ENCODE peak calls at places on chromosome 3, in five cellular contexts. One of them, this sample, is unnamed.

GRCh38 chr3:176041812-176042211 is 1155.5 kb downstream of the TBL1XR1 start:
- DNase-seq in cardiac fibroblast: no peak
- DNase-seq in BJ: peak; percentile 8
- DNase-seq in MM.1S: no peak
- DNase-seq in foreskin fibroblast: no peak
- DNase-seq in this sample: no peak

GRCh38 chr3:98556164-98557130 is 24.7 kb downstream of the GPR15 start:
- DNase-seq in BJ: no peak
- DNase-seq in cardiac fibroblast: peak; percentile 25
- DNase-seq in foreskin fibroblast: no peak
- DNase-seq in MM.1S: peak; percentile 77
- DNase-seq in this sample: no peak

GRCh38 chr3:136105044-136105443 is 91.1 kb downstream of the MSL2 start:
- DNase-seq in foreskin fibroblast: no peak
- DNase-seq in BJ: no peak
- DNase-seq in cardiac fibroblast: no peak
- DNase-seq in MM.1S: no peak
- DNase-seq in this sample: no peak

GRCh38 chr3:138378990-138379389 is 30.6 kb downstream of the MRAS start:
- DNase-seq in BJ: no peak
- DNase-seq in cardiac fibroblast: no peak
- DNase-seq in foreskin fibroblast: no peak
- DNase-seq in MM.1S: no peak
- DNase-seq in this sample: no peak

GRCh38 chr3:30733229-30733628 is 126.8 kb downstream of the TGFBR2 start:
- DNase-seq in MM.1S: no peak
- DNase-seq in BJ: no peak
- DNase-seq in foreskin fibroblast: no peak
- DNase-seq in cardiac fibroblast: no peak
- DNase-seq in this sample: no peak

GRCh38 chr3:52724511-52724910 is 18.6 kb downstream of the SPCS1 start:
- DNase-seq in MM.1S: no peak
- DNase-seq in BJ: no peak
- DNase-seq in cardiac fibroblast: no peak
- DNase-seq in foreskin fibroblast: no peak
- DNase-seq in this sample: no peak

GRCh38 chr3:25689226-25689625 is 24.5 kb upstream of the TOP2B start:
- DNase-seq in MM.1S: no peak
- DNase-seq in foreskin fibroblast: no peak
- DNase-seq in cardiac fibroblast: peak; percentile 34
- DNase-seq in BJ: no peak
- DNase-seq in this sample: no peak

GRCh38 chr3:73746610-73747009 is 121.9 kb upstream of the PDZRN3 start:
- DNase-seq in MM.1S: no peak
- DNase-seq in foreskin fibroblast: no peak
- DNase-seq in BJ: no peak
- DNase-seq in cardiac fibroblast: no peak
- DNase-seq in this sample: no peak

GRCh38 chr3:190239325-190239724 is 82.9 kb downstream of the CLDN1 start:
- DNase-seq in MM.1S: peak; percentile 21
- DNase-seq in foreskin fibroblast: no peak
- DNase-seq in cardiac fibroblast: no peak
- DNase-seq in BJ: no peak
- DNase-seq in this sample: no peak

GRCh38 chr3:42545284-42545900 is 36.4 kb downstream of the SEC22C start:
- DNase-seq in cardiac fibroblast: no peak
- DNase-seq in MM.1S: no peak
- DNase-seq in BJ: no peak
- DNase-seq in foreskin fibroblast: no peak
- DNase-seq in this sample: peak; percentile 41

GRCh38 chr3:106392905-106393304 is 524.1 kb upstream of the CBLB start:
- DNase-seq in MM.1S: no peak
- DNase-seq in BJ: no peak
- DNase-seq in foreskin fibroblast: no peak
- DNase-seq in cardiac fibroblast: peak; percentile 3
- DNase-seq in this sample: no peak

GRCh38 chr3:48960841-48961413 is 29.1 kb upstream of the P4HTM start:
- DNase-seq in cardiac fibroblast: peak; percentile 66
- DNase-seq in BJ: no peak
- DNase-seq in foreskin fibroblast: no peak
- DNase-seq in MM.1S: no peak
- DNase-seq in this sample: no peak

GRCh38 chr3:197417896-197418618 is 119.6 kb upstream of the DLG1 start:
- DNase-seq in BJ: no peak
- DNase-seq in cardiac fibroblast: no peak
- DNase-seq in foreskin fibroblast: no peak
- DNase-seq in MM.1S: no peak
- DNase-seq in this sample: peak; percentile 14

GRCh38 chr3:49805367-49805782 is 2.3 kb downstream of the INKA1 start:
- DNase-seq in cardiac fibroblast: peak; percentile 96
- DNase-seq in MM.1S: no peak
- DNase-seq in BJ: no peak
- DNase-seq in foreskin fibroblast: peak; percentile 88
- DNase-seq in this sample: peak; percentile 94

GRCh38 chr3:196141052-196141865 is 59.4 kb upstream of the TFRC start:
- DNase-seq in MM.1S: no peak
- DNase-seq in BJ: no peak
- DNase-seq in cardiac fibroblast: no peak
- DNase-seq in foreskin fibroblast: no peak
- DNase-seq in this sample: no peak

GRCh38 chr3:81419196-81419595 is 342.2 kb downstream of the GBE1 start:
- DNase-seq in cardiac fibroblast: peak; percentile 60
- DNase-seq in foreskin fibroblast: peak; percentile 2
- DNase-seq in MM.1S: peak; percentile 45
- DNase-seq in BJ: no peak
- DNase-seq in this sample: no peak

GRCh38 chr3:35936571-35936970 is 297.2 kb downstream of the ARPP21 start:
- DNase-seq in BJ: no peak
- DNase-seq in foreskin fibroblast: peak; percentile 60
- DNase-seq in cardiac fibroblast: peak; percentile 77
- DNase-seq in MM.1S: no peak
- DNase-seq in this sample: no peak

GRCh38 chr3:146128939-146129338 is 32.0 kb downstream of the PLOD2 start:
- DNase-seq in BJ: no peak
- DNase-seq in cardiac fibroblast: no peak
- DNase-seq in foreskin fibroblast: no peak
- DNase-seq in MM.1S: no peak
- DNase-seq in this sample: no peak

GRCh38 chr3:146128179-146128578 is 32.8 kb downstream of the PLOD2 start:
- DNase-seq in MM.1S: no peak
- DNase-seq in foreskin fibroblast: no peak
- DNase-seq in cardiac fibroblast: no peak
- DNase-seq in BJ: no peak
- DNase-seq in this sample: no peak

GRCh38 chr3:146125946-146126345 is 35.0 kb downstream of the PLOD2 start:
- DNase-seq in cardiac fibroblast: peak; percentile 98
- DNase-seq in foreskin fibroblast: peak; percentile 82
- DNase-seq in BJ: peak; percentile 81
- DNase-seq in MM.1S: no peak
- DNase-seq in this sample: no peak

GRCh38 chr3:146129750-146130149 is 31.2 kb downstream of the PLOD2 start:
- DNase-seq in cardiac fibroblast: no peak
- DNase-seq in BJ: no peak
- DNase-seq in MM.1S: no peak
- DNase-seq in foreskin fibroblast: no peak
- DNase-seq in this sample: no peak

GRCh38 chr3:146124141-146124801 is 36.7 kb downstream of the PLOD2 start:
- DNase-seq in BJ: no peak
- DNase-seq in MM.1S: no peak
- DNase-seq in cardiac fibroblast: peak; percentile 61
- DNase-seq in foreskin fibroblast: no peak
- DNase-seq in this sample: no peak
- H3K4me3 ChIP-seq in BJ: no peak overlapping the region
- H3K4me3 ChIP-seq in MM.1S: no peak overlapping the region
- H3K4me3 ChIP-seq in cardiac fibroblast: no peak overlapping the region
- H3K4me3 ChIP-seq in foreskin fibroblast: no peak overlapping the region
- H3K4me3 ChIP-seq in this sample: no peak overlapping the region

DNA sequence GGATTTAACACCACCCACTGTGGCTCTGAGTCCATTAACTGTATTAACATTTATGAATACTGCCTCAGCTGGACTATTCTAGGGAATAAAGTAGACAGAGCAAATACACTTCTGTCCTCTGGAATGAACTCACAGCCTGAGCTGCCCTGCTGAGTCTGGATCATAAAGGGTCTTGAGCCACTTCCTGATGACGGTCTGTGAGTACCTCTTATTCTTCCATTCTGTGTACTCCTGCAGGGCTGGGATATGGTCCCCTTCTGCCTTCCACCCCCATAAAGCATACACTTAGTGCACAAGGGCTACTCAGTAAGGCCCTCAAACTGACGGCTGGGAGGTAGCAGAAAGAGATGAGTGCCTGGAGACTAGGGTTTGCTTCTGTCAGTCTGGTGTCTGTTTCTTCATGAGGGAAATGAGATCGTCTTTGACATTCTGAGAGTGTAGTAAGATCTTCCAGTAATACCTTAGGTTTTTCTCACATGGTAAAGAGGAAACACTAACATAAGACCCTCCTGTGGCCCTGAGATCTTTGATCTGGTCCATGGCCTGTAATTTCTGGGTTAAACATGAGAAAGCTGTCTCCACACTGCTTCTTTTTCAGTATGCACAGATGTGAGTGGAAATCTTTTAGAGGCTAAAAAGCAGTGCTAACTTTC is 12.5 kb upstream of the ST6GAL1 start:
- DNase-seq in MM.1S: no peak
- DNase-seq in foreskin fibroblast: no peak
- DNase-seq in BJ: no peak
- DNase-seq in cardiac fibroblast: no peak
- DNase-seq in this sample: no peak
- H3K4me3 ChIP-seq in MM.1S: no peak overlapping the region
- H3K4me3 ChIP-seq in foreskin fibroblast: no peak overlapping the region
- H3K4me3 ChIP-seq in BJ: no peak overlapping the region
- H3K4me3 ChIP-seq in cardiac fibroblast: no peak overlapping the region
- H3K4me3 ChIP-seq in this sample: no peak overlapping the region

GRCh38 chr3:152491922-152492321 is 223.2 kb downstream of the MBNL1 start:
- DNase-seq in BJ: no peak
- DNase-seq in foreskin fibroblast: no peak
- DNase-seq in cardiac fibroblast: no peak
- DNase-seq in MM.1S: no peak
- DNase-seq in this sample: no peak

GRCh38 chr3:152497457-152497856 is 228.7 kb downstream of the MBNL1 start:
- DNase-seq in cardiac fibroblast: peak; percentile 86
- DNase-seq in BJ: peak; percentile 2
- DNase-seq in foreskin fibroblast: peak; percentile 24
- DNase-seq in MM.1S: no peak
- DNase-seq in this sample: no peak

GRCh38 chr3:152499796-152500385 is 231.2 kb downstream of the MBNL1 start:
- DNase-seq in BJ: no peak
- DNase-seq in cardiac fibroblast: no peak
- DNase-seq in foreskin fibroblast: no peak
- DNase-seq in MM.1S: no peak
- DNase-seq in this sample: no peak

GRCh38 chr3:152496716-152497115 is 228.0 kb downstream of the MBNL1 start:
- DNase-seq in cardiac fibroblast: no peak
- DNase-seq in foreskin fibroblast: no peak
- DNase-seq in MM.1S: no peak
- DNase-seq in BJ: no peak
- DNase-seq in this sample: no peak

DNA sequence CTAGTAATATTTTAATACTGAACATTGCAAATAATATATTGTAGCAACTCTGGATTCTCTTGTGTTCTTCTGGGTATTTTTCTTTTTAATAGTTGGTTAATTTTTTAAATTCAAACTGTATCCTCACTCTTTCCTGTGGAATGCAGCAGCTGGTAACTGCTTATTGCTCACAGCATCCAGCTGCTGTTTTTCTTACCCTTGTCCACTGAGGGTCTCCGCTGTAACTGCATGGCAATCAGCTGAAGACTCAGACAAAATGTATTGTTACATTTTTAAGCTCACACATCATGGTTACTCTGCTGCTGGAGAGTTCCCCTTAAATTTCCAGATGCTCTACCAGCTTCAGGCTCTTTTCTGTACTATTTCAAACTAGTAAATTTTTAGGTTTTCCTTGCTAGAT is 227.6 kb downstream of the MBNL1 start:
- DNase-seq in MM.1S: no peak
- DNase-seq in cardiac fibroblast: no peak
- DNase-seq in foreskin fibroblast: no peak
- DNase-seq in BJ: no peak
- DNase-seq in this sample: no peak
- H3K4me3 ChIP-seq in MM.1S: no peak overlapping the region
- H3K4me3 ChIP-seq in cardiac fibroblast: no peak overlapping the region
- H3K4me3 ChIP-seq in foreskin fibroblast: no peak overlapping the region
- H3K4me3 ChIP-seq in BJ: no peak overlapping the region
- H3K4me3 ChIP-seq in this sample: no peak overlapping the region

DNA sequence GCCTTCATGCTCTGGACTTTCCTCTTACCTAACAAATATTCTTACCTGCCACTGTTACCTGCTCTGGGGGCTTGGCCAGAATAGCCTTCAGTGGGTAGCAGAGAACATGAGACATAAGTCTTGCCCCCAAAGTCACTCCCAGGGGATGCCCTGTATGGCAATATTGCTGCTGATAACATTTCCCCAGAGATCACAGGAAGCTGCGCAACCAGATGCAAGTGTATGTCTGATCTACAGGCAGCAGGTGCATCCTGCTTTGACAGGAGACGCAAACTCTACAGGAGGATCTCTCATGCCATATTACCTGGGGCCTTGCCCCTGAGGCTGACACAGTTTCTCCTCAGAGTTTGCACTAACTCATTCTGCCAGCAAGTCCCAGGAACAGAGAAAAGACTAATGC is 174.4 kb upstream of the LPP start:
- DNase-seq in BJ: no peak
- DNase-seq in MM.1S: no peak
- DNase-seq in foreskin fibroblast: no peak
- DNase-seq in cardiac fibroblast: no peak
- DNase-seq in this sample: no peak
- H3K4me3 ChIP-seq in BJ: no peak overlapping the region
- H3K4me3 ChIP-seq in MM.1S: no peak overlapping the region
- H3K4me3 ChIP-seq in foreskin fibroblast: no peak overlapping the region
- H3K4me3 ChIP-seq in cardiac fibroblast: no peak overlapping the region
- H3K4me3 ChIP-seq in this sample: no peak overlapping the region

DNA sequence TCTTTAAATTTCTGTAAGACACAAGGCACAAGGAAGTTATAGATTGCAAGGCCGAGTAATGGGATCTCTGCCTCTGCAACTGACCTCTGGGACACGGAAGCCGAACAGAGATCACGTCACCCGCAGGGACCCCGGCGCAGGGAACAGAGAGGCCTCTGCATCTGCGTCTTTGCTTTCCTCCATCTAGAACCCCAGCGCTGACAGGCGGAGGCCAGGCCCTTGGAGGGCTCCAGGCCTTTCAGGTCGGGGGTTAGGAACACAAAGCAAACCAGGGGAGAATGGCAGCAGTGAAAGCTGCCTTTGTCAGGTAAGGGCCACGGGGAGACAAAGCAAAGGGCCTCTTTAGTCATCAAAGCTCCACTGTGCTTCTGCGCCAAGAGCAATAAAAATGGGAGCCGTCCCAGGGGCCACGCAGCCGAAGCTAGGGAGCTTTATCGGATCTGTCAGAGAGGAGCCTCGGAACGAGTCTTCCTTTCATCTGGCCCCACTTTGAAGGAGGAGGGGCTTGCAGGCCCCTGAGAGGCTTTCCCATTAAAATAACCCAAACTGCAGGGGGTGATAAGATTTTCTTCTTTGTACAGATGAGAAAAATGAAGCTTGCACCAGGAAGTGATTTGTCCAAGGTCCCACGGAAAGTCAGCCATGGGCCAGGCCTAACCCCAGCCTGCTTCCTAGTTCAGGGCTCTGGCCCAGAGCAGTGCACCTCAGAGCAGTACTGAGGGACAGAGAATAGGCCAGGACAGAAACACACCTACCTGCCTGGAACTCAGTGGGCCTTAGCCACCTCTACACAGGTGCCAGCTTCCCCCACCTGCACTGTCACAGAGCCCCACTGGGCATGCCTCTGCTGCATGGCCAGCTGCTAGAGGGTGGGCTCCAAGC is 84.4 kb upstream of the RAD18 start:
- DNase-seq in cardiac fibroblast: no peak
- DNase-seq in BJ: no peak
- DNase-seq in MM.1S: no peak
- DNase-seq in foreskin fibroblast: no peak
- DNase-seq in this sample: no peak
- H3K4me3 ChIP-seq in cardiac fibroblast: no peak overlapping the region
- H3K4me3 ChIP-seq in BJ: no peak overlapping the region
- H3K4me3 ChIP-seq in MM.1S: no peak overlapping the region
- H3K4me3 ChIP-seq in foreskin fibroblast: no peak overlapping the region
- H3K4me3 ChIP-seq in this sample: no peak overlapping the region